ENCODE peak calls at places on chromosome 4, in four cellular contexts. B is suprapubic skin, Y is GM23338, D is AG04450. X is an unnamed sample.

GRCh38 chr4:98290511-98290910 is 29.3 kb downstream of the RAP1GDS1 start:
- DNase-seq in Y (no peak), B (no peak), D (peak), X (peak)

GRCh38 chr4:110959041-110959643 is 336.3 kb upstream of the PITX2 start:
- DNase-seq in D (no peak), B (no peak), Y (no peak), X (no peak)

GRCh38 chr4:150001815-150002214 is 76.4 kb upstream of the DCLK2 start:
- DNase-seq in Y (no peak), B (no peak), D (no peak), X (no peak)

GRCh38 chr4:123018391-123018755 is 96.0 kb upstream of the NUDT6 start:
- DNase-seq in Y (no peak), B (no peak), D (no peak), X (no peak)

GRCh38 chr4:8706221-8707044 is 113.9 kb downstream of the CPZ start:
- DNase-seq in Y (no peak), B (peak), D (no peak), X (no peak)

GRCh38 chr4:147289181-147289580 is 191.7 kb upstream of the EDNRA start:
- DNase-seq in Y (no peak), D (no peak), B (no peak), X (no peak)

GRCh38 chr4:148773313-148773712 is 331.1 kb upstream of the NR3C2 start:
- DNase-seq in Y (no peak), B (no peak), D (no peak), X (no peak)

GRCh38 chr4:138259801-138260200 is 17.7 kb upstream of the SLC7A11 start:
- DNase-seq in B (no peak), D (no peak), Y (no peak), X (peak)

GRCh38 chr4:184342167-184342856 is 124.6 kb upstream of the ENPP6 start:
- DNase-seq in D (no peak), Y (no peak), B (no peak), X (no peak)

GRCh38 chr4:39062094-39062493 is at the start of gene KLHL5:
- DNase-seq in B (no peak), Y (peak), D (no peak), X (no peak)

GRCh38 chr4:26870576-26871260 is 10.1 kb downstream of the STIM2 start:
- DNase-seq in Y (no peak), D (no peak), B (no peak), X (no peak)

GRCh38 chr4:114272226-114272625 is 292.8 kb upstream of the ARSJ start:
- DNase-seq in B (no peak), D (peak), Y (no peak), X (peak)

GRCh38 chr4:27789768-27790167 is 929.1 kb downstream of the STIM2 start:
- DNase-seq in B (no peak), Y (no peak), D (no peak), X (no peak)

GRCh38 chr4:150366487-150366999 is 215.4 kb upstream of the MAB21L2 start:
- DNase-seq in D (no peak), B (no peak), Y (peak), X (peak)

GRCh38 chr4:95572304-95572991 is 23.7 kb upstream of the UNC5C start:
- DNase-seq in Y (peak), D (no peak), B (peak), X (peak)

GRCh38 chr4:30952526-30953219 is 232.5 kb downstream of the PCDH7 start:
- DNase-seq in D (no peak), B (no peak), Y (no peak), X (peak)

GRCh38 chr4:144564358-144564757 is 81.6 kb upstream of the HHIP start:
- DNase-seq in Y (no peak), D (no peak), B (no peak), X (no peak)

GRCh38 chr4:88989990-88990389 is 67.0 kb downstream of the FAM13A start:
- DNase-seq in Y (no peak), B (no peak), D (no peak), X (no peak)

GRCh38 chr4:11898796-11899195 is 470.1 kb upstream of the HS3ST1 start:
- DNase-seq in D (no peak), B (no peak), Y (no peak), X (no peak)

GRCh38 chr4:151407466-151408379 is 1.3 kb upstream of the FHIP1A start:
- DNase-seq in D (no peak), Y (peak), B (peak), X (no peak)

GRCh38 chr4:60463846-60464502 is 736.2 kb upstream of the ADGRL3 start:
- DNase-seq in Y (peak), B (no peak), D (peak), X (no peak)

GRCh38 chr4:112038861-112039260 is 106.4 kb upstream of the FAM241A start:
- DNase-seq in D (no peak), B (no peak), Y (no peak), X (no peak)
- H3K4me3 ChIP-seq in D (no peak), B (no peak), Y (no peak), X (no peak)

DNA sequence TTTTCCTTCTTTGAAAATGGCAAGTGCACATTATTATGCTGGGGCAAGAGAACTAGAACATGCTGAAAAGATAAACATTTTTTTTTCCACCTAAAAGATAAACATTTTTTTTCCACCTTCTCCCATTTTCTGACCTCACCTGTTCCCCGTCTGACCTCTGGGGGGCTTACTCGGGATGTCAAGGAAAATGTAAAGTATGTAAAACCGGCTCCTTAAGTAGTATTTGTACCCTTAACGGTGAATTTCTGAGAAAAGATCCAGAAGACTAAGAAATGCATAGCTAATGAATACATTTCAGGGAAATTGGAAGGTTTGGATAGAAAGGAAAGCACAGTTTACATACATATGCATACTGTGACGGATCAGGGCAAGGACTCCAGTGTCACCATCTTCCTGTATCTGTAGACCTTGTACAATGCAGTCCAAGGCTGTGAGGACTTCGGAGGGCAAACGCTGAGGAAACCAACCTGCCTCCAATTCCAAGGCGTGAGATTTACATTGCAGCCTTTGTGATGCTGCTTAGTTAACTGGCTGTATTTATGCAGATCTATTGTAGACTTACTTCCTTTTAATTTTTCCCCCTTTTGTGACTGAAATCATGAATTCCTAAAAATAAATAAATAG is 2185.9 kb upstream of the TENM3 start:
- DNase-seq in D (no peak), B (no peak), Y (peak), X (no peak)
- TF ChIP-seq CTCF in D (no peak), B (no peak), Y (peak), X (peak)

DNA sequence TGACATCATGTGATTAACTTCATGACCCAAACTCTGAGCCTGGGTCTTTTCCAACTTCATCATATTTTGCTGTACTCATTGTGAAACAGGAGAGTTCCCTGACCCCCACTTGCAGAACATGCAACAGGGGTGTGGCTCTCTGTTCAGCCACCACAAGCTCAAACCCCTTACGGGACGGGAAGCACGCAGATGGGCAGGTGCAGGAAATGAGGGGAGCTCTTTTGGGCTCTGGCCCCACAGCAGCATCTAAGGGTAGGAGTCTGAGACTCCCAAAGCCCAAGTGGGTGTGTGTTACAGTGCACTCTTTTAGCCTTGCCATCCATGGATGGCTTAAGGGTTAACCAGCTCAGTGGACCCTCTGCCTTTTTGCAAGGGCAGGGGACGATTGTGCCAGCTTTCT is 599.5 kb upstream of the SMIM31 start:
- DNase-seq in D (no peak), Y (no peak), B (no peak), X (no peak)
- H3K4me3 ChIP-seq in D (no peak), Y (no peak), B (no peak), X (no peak)

DNA sequence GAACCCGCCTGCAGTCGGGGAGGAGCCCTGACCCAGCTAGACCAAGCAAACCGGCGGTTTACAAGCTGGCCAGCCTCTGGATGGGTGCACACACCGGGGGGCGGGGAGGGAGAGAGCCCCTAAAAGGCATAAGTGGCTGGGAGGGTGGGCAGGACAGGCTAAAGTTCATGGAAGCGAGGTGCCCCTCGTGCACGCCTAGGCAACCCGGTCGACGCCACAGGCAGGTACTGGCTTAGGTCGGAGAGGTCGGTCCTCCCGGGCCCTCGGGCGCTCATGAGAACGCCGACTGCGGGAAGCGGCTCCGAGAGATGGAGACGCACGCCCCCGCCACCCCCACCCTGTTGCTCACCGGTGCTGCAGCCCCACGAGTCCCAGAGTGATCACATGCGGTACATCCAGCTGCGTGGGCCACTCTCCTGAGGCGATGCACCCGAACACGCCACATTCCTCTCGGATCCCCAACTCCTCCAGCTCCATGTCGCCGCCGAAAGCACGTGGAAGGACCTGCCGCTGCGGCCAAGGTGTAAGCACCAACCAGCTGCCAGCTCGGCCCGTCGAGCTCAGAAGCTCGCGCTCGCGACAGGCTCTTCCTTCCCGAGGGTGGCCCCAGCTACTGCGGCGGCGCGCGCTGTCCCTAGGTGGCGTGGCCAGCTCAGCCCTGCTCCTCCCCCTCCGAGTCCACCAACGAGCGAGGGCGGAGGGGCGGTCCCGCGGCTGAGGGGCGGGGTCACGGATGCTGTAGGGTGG is at the start of gene PPAT:
- DNase-seq in D (peak), B (peak), Y (peak), X (peak)
- TF ChIP-seq CTCF in D (peak), B (peak), Y (no peak), X (no peak)

GRCh38 chr4:109913842-109914241 is 1.2 kb downstream of the EGF start:
- DNase-seq in B (no peak), Y (no peak), D (no peak), X (no peak)
- H3K4me3 ChIP-seq in B (no peak), Y (no peak), D (no peak), X (no peak)

GRCh38 chr4:48483777-48484493 is 792 bp downstream of the SLC10A4 start:
- DNase-seq in Y (peak), B (no peak), D (no peak), X (no peak)
- TF ChIP-seq CTCF in Y (no peak), B (peak), D (no peak), X (no peak)

DNA sequence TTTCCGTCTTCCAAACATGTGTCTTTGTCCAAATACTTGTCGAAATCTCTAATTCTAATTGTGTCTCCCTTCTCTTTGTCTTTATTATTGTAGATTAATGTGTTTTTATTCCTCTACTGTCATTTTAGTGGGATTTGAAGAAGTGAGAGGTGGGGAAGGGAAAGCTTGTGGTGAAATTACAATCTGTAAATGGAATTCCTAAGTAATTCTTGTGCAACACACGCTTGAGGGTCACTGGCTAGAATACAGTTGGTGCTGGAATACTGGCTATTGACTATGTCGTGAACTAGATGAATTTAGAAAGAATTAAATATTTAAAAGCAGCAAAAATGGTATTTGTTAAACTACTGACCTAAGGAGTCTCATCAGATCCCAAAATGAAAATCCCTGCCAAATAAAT is 10.7 kb upstream of the FNIP2 start:
- DNase-seq in D (no peak), B (no peak), Y (no peak), X (no peak)
- H3K4me3 ChIP-seq in D (no peak), B (no peak), Y (no peak), X (no peak)

X was measured in retinal pigment epithelial cell.